ENCODE peak calls at places on chromosomes 16 and 17, in five cellular contexts. One of them, this sample, is unnamed.

GRCh38 chr17:80270836-80271235 is 10.2 kb downstream of the RNF213 start:
- DNase-seq in thoracic aorta: no peak
- DNase-seq in EL: peak; percentile 41
- DNase-seq in cardiac fibroblast: peak; percentile 51
- DNase-seq in RWPE1: peak; percentile 81
- DNase-seq in this sample: no peak

GRCh38 chr16:49455181-49455990 is 81.8 kb downstream of the C16orf78 start:
- DNase-seq in thoracic aorta: no peak
- DNase-seq in EL: no peak
- DNase-seq in cardiac fibroblast: no peak
- DNase-seq in RWPE1: no peak
- DNase-seq in this sample: no peak

GRCh38 chr17:56934280-56934679 is 20.4 kb upstream of the TRIM25 start:
- DNase-seq in thoracic aorta: no peak
- DNase-seq in EL: no peak
- DNase-seq in cardiac fibroblast: no peak
- DNase-seq in RWPE1: no peak
- DNase-seq in this sample: no peak

GRCh38 chr17:76940738-76941350 is 72.6 kb downstream of the MGAT5B start:
- DNase-seq in thoracic aorta: no peak
- DNase-seq in EL: peak; percentile 17
- DNase-seq in cardiac fibroblast: no peak
- DNase-seq in RWPE1: no peak
- DNase-seq in this sample: no peak

GRCh38 chr17:81030726-81031570 is 4.0 kb upstream of the BAIAP2 start:
- DNase-seq in thoracic aorta: no peak
- DNase-seq in EL: no peak
- DNase-seq in cardiac fibroblast: peak; percentile 61
- DNase-seq in RWPE1: no peak
- DNase-seq in this sample: no peak

GRCh38 chr16:12881771-12882170 is 19.6 kb upstream of the SHISA9 start:
- DNase-seq in thoracic aorta: no peak
- DNase-seq in EL: no peak
- DNase-seq in cardiac fibroblast: no peak
- DNase-seq in RWPE1: no peak
- DNase-seq in this sample: no peak

GRCh38 chr17:71470062-71470461 is 650.8 kb upstream of the SOX9 start:
- DNase-seq in thoracic aorta: no peak
- DNase-seq in EL: no peak
- DNase-seq in cardiac fibroblast: no peak
- DNase-seq in RWPE1: no peak
- DNase-seq in this sample: no peak

GRCh38 chr16:1218061-1218929 is 6.8 kb downstream of the TPSG1 start:
- DNase-seq in thoracic aorta: no peak
- DNase-seq in EL: no peak
- DNase-seq in cardiac fibroblast: no peak
- DNase-seq in RWPE1: no peak
- DNase-seq in this sample: no peak

GRCh38 chr17:82962163-82962720 is 117.2 kb upstream of the METRNL start:
- DNase-seq in thoracic aorta: no peak
- DNase-seq in EL: no peak
- DNase-seq in cardiac fibroblast: no peak
- DNase-seq in RWPE1: no peak
- DNase-seq in this sample: no peak

GRCh38 chr16:13307255-13307654 is 405.9 kb downstream of the SHISA9 start:
- DNase-seq in thoracic aorta: no peak
- DNase-seq in EL: peak; percentile 49
- DNase-seq in cardiac fibroblast: no peak
- DNase-seq in RWPE1: peak; percentile 64
- DNase-seq in this sample: no peak

GRCh38 chr16:57178793-57179212 is 7.0 kb downstream of the PSME3IP1 start:
- DNase-seq in thoracic aorta: no peak
- DNase-seq in EL: no peak
- DNase-seq in cardiac fibroblast: no peak
- DNase-seq in RWPE1: no peak
- DNase-seq in this sample: no peak

GRCh38 chr17:36731091-36731490 is 129.7 kb downstream of the MRM1 start:
- DNase-seq in thoracic aorta: no peak
- DNase-seq in EL: no peak
- DNase-seq in cardiac fibroblast: no peak
- DNase-seq in RWPE1: no peak
- DNase-seq in this sample: no peak

This sample was measured in tibial nerve.